ENCODE peak calls at places on chromosome 12, in eight cellular contexts. One of them, this sample, is unnamed.

GRCh38 chr12:124995200-124995961 is 1.9 kb downstream of the BRI3BP start:
- DNase-seq in mucosa of descending colon: peak; percentile 46
- DNase-seq in cerebellum: no peak
- DNase-seq in GM23338: peak; percentile 40
- DNase-seq in H9: no peak
- DNase-seq in stimulated activated CD4-positive, alpha-beta T cell treated with anti-CD3 and anti-CD28 coated beads, Interleukin-4, amount 100 ng/mL, for 48 hours: no peak
- DNase-seq in D341Med: peak; percentile 23
- DNase-seq in activated CD4-positive, CD25-positive, alpha-beta regulatory T cell: no peak
- DNase-seq in this sample: no peak

GRCh38 chr12:49331360-49332222 is 5.4 kb downstream of the C1QL4 start:
- DNase-seq in GM23338: peak; percentile 81
- DNase-seq in cerebellum: peak; percentile 75
- DNase-seq in mucosa of descending colon: peak; percentile 79
- DNase-seq in D341Med: peak; percentile 78
- DNase-seq in H9: peak; percentile 80
- DNase-seq in activated CD4-positive, CD25-positive, alpha-beta regulatory T cell: no peak
- DNase-seq in stimulated activated CD4-positive, alpha-beta T cell treated with anti-CD3 and anti-CD28 coated beads, Interleukin-4, amount 100 ng/mL, for 48 hours: no peak
- DNase-seq in this sample: peak; percentile 77

GRCh38 chr12:111451232-111451631 is 45.5 kb downstream of the SH2B3 start:
- DNase-seq in mucosa of descending colon: no peak
- DNase-seq in cerebellum: no peak
- DNase-seq in stimulated activated CD4-positive, alpha-beta T cell treated with anti-CD3 and anti-CD28 coated beads, Interleukin-4, amount 100 ng/mL, for 48 hours: no peak
- DNase-seq in activated CD4-positive, CD25-positive, alpha-beta regulatory T cell: no peak
- DNase-seq in D341Med: no peak
- DNase-seq in GM23338: no peak
- DNase-seq in H9: no peak
- DNase-seq in this sample: no peak

GRCh38 chr12:103560604-103561101 is 26.4 kb upstream of the STAB2 start:
- DNase-seq in mucosa of descending colon: no peak
- DNase-seq in cerebellum: no peak
- DNase-seq in activated CD4-positive, CD25-positive, alpha-beta regulatory T cell: no peak
- DNase-seq in D341Med: no peak
- DNase-seq in stimulated activated CD4-positive, alpha-beta T cell treated with anti-CD3 and anti-CD28 coated beads, Interleukin-4, amount 100 ng/mL, for 48 hours: no peak
- DNase-seq in H9: no peak
- DNase-seq in GM23338: no peak
- DNase-seq in this sample: no peak

GRCh38 chr12:1840561-1840960 is 20.2 kb downstream of the LRTM2 start:
- DNase-seq in cerebellum: no peak
- DNase-seq in stimulated activated CD4-positive, alpha-beta T cell treated with anti-CD3 and anti-CD28 coated beads, Interleukin-4, amount 100 ng/mL, for 48 hours: no peak
- DNase-seq in GM23338: no peak
- DNase-seq in H9: no peak
- DNase-seq in activated CD4-positive, CD25-positive, alpha-beta regulatory T cell: no peak
- DNase-seq in D341Med: no peak
- DNase-seq in mucosa of descending colon: no peak
- DNase-seq in this sample: peak; percentile 9

GRCh38 chr12:84397279-84397678 is 515.3 kb downstream of the SLC6A15 start:
- DNase-seq in D341Med: no peak
- DNase-seq in cerebellum: peak; percentile 0
- DNase-seq in activated CD4-positive, CD25-positive, alpha-beta regulatory T cell: no peak
- DNase-seq in GM23338: no peak
- DNase-seq in stimulated activated CD4-positive, alpha-beta T cell treated with anti-CD3 and anti-CD28 coated beads, Interleukin-4, amount 100 ng/mL, for 48 hours: no peak
- DNase-seq in mucosa of descending colon: no peak
- DNase-seq in H9: no peak
- DNase-seq in this sample: no peak

GRCh38 chr12:111505601-111506036 is 93.5 kb downstream of the ATXN2 start:
- DNase-seq in mucosa of descending colon: no peak
- DNase-seq in H9: no peak
- DNase-seq in cerebellum: no peak
- DNase-seq in stimulated activated CD4-positive, alpha-beta T cell treated with anti-CD3 and anti-CD28 coated beads, Interleukin-4, amount 100 ng/mL, for 48 hours: no peak
- DNase-seq in GM23338: no peak
- DNase-seq in activated CD4-positive, CD25-positive, alpha-beta regulatory T cell: no peak
- DNase-seq in D341Med: no peak
- DNase-seq in this sample: no peak

GRCh38 chr12:108122072-108122471 is 7.0 kb upstream of the WSCD2 start:
- DNase-seq in stimulated activated CD4-positive, alpha-beta T cell treated with anti-CD3 and anti-CD28 coated beads, Interleukin-4, amount 100 ng/mL, for 48 hours: no peak
- DNase-seq in cerebellum: no peak
- DNase-seq in D341Med: no peak
- DNase-seq in mucosa of descending colon: no peak
- DNase-seq in H9: no peak
- DNase-seq in GM23338: no peak
- DNase-seq in activated CD4-positive, CD25-positive, alpha-beta regulatory T cell: no peak
- DNase-seq in this sample: no peak

GRCh38 chr12:80045594-80045993 is 53.7 kb upstream of the OTOGL start:
- DNase-seq in H9: no peak
- DNase-seq in mucosa of descending colon: no peak
- DNase-seq in D341Med: no peak
- DNase-seq in activated CD4-positive, CD25-positive, alpha-beta regulatory T cell: no peak
- DNase-seq in cerebellum: no peak
- DNase-seq in GM23338: no peak
- DNase-seq in stimulated activated CD4-positive, alpha-beta T cell treated with anti-CD3 and anti-CD28 coated beads, Interleukin-4, amount 100 ng/mL, for 48 hours: no peak
- DNase-seq in this sample: no peak